ENCODE peak calls at places on chromosome 6, in six cellular contexts. One of them, this sample, is unnamed. For H3K4me1 and H3K27me3, the result is how much of the 10 kb centered on the place peaks cover.

GRCh38 chr6:149317656-149318571 is at the start of gene TAB2:
- DNase-seq in pancreas: peak
- DNase-seq in fibroblast of lung: no peak
- DNase-seq in IMR-90: no peak
- DNase-seq in heart right ventricle: peak
- DNase-seq in PC-9: peak
- DNase-seq in this sample: peak

GRCh38 chr6:32664827-32665362 is 1.6 kb downstream of the HLA-DQB1 start:
- DNase-seq in heart right ventricle: peak
- DNase-seq in PC-9: no peak
- DNase-seq in fibroblast of lung: no peak
- DNase-seq in pancreas: no peak
- DNase-seq in IMR-90: no peak
- DNase-seq in this sample: no peak

GRCh38 chr6:92647630-92648029 is 771.7 kb downstream of the EPHA7 start:
- DNase-seq in IMR-90: no peak
- DNase-seq in pancreas: no peak
- DNase-seq in PC-9: peak
- DNase-seq in heart right ventricle: no peak
- DNase-seq in fibroblast of lung: peak
- DNase-seq in this sample: no peak

GRCh38 chr6:43070028-43070632 is 6.0 kb upstream of the PTK7 start:
- DNase-seq in fibroblast of lung: peak
- DNase-seq in pancreas: no peak
- DNase-seq in IMR-90: peak
- DNase-seq in PC-9: peak
- DNase-seq in heart right ventricle: no peak
- DNase-seq in this sample: no peak

GRCh38 chr6:2734517-2735076 is 16.1 kb downstream of the MYLK4 start:
- DNase-seq in IMR-90: peak
- DNase-seq in fibroblast of lung: peak
- DNase-seq in pancreas: no peak
- DNase-seq in heart right ventricle: no peak
- DNase-seq in PC-9: no peak
- DNase-seq in this sample: no peak

GRCh38 chr6:133184798-133185380 is 56.3 kb upstream of the EYA4 start:
- DNase-seq in fibroblast of lung: peak
- DNase-seq in PC-9: no peak
- DNase-seq in IMR-90: peak
- DNase-seq in heart right ventricle: no peak
- DNase-seq in pancreas: no peak
- DNase-seq in this sample: no peak

GRCh38 chr6:322205-322930 is 30.1 kb downstream of the DUSP22 start:
- DNase-seq in PC-9: no peak
- DNase-seq in pancreas: no peak
- DNase-seq in heart right ventricle: no peak
- DNase-seq in fibroblast of lung: no peak
- DNase-seq in IMR-90: no peak
- DNase-seq in this sample: peak

GRCh38 chr6:44093066-44093465 is 34.2 kb downstream of the MRPL14 start:
- DNase-seq in PC-9: no peak
- DNase-seq in IMR-90: no peak
- DNase-seq in fibroblast of lung: no peak
- DNase-seq in pancreas: no peak
- DNase-seq in heart right ventricle: no peak
- DNase-seq in this sample: no peak

GRCh38 chr6:8664070-8664469 is 228.7 kb upstream of the SLC35B3 start:
- DNase-seq in IMR-90: no peak
- DNase-seq in PC-9: no peak
- DNase-seq in fibroblast of lung: no peak
- DNase-seq in pancreas: no peak
- DNase-seq in heart right ventricle: no peak
- DNase-seq in this sample: no peak

GRCh38 chr6:33199687-33200233 is 705 bp downstream of the RXRB start:
- DNase-seq in IMR-90: peak
- DNase-seq in PC-9: peak
- DNase-seq in heart right ventricle: peak
- DNase-seq in pancreas: no peak
- DNase-seq in fibroblast of lung: peak
- DNase-seq in this sample: no peak

GRCh38 chr6:43973351-43973750 is 153.9 kb downstream of the MRPL14 start:
- DNase-seq in heart right ventricle: no peak
- DNase-seq in IMR-90: no peak
- DNase-seq in PC-9: no peak
- DNase-seq in fibroblast of lung: no peak
- DNase-seq in pancreas: peak
- DNase-seq in this sample: no peak

GRCh38 chr6:44257753-44258324 is 511 bp upstream of the SLC35B2 start:
- DNase-seq in PC-9: no peak
- DNase-seq in heart right ventricle: no peak
- DNase-seq in fibroblast of lung: no peak
- DNase-seq in IMR-90: no peak
- DNase-seq in pancreas: no peak
- DNase-seq in this sample: no peak

GRCh38 chr6:43919774-43920173 is 149.8 kb downstream of the VEGFA start:
- DNase-seq in IMR-90: no peak
- DNase-seq in PC-9: no peak
- DNase-seq in fibroblast of lung: no peak
- DNase-seq in pancreas: no peak
- DNase-seq in heart right ventricle: no peak
- DNase-seq in this sample: no peak

GRCh38 chr6:583639-584038 is 73.3 kb downstream of the HUS1B start:
- DNase-seq in heart right ventricle: no peak
- DNase-seq in IMR-90: no peak
- DNase-seq in pancreas: no peak
- DNase-seq in fibroblast of lung: no peak
- DNase-seq in PC-9: no peak
- DNase-seq in this sample: no peak

GRCh38 chr6:101114703-101115102 is 233.6 kb upstream of the ASCC3 start:
- DNase-seq in heart right ventricle: peak
- DNase-seq in IMR-90: peak
- DNase-seq in pancreas: no peak
- DNase-seq in PC-9: peak
- DNase-seq in fibroblast of lung: peak
- DNase-seq in this sample: no peak

GRCh38 chr6:85113934-85114582 is 335.8 kb upstream of the NT5E start:
- DNase-seq in PC-9: no peak
- DNase-seq in heart right ventricle: no peak
- DNase-seq in IMR-90: no peak
- DNase-seq in fibroblast of lung: no peak
- DNase-seq in pancreas: no peak
- DNase-seq in this sample: no peak

GRCh38 chr6:27359231-27359630 is 29.3 kb upstream of the ZNF391 start:
- DNase-seq in pancreas: no peak
- DNase-seq in heart right ventricle: no peak
- DNase-seq in fibroblast of lung: no peak
- DNase-seq in IMR-90: no peak
- DNase-seq in PC-9: no peak
- DNase-seq in this sample: no peak

GRCh38 chr6:52745764-52746201 is 17.5 kb downstream of the GSTA2 start:
- DNase-seq in IMR-90: no peak
- DNase-seq in pancreas: peak
- DNase-seq in fibroblast of lung: no peak
- DNase-seq in heart right ventricle: no peak
- DNase-seq in PC-9: no peak
- DNase-seq in this sample: no peak

GRCh38 chr6:116666869-116667268 is 1.7 kb downstream of the ZUP1 start:
- DNase-seq in IMR-90: no peak
- DNase-seq in heart right ventricle: no peak
- DNase-seq in fibroblast of lung: no peak
- DNase-seq in pancreas: no peak
- DNase-seq in PC-9: no peak
- DNase-seq in this sample: no peak

GRCh38 chr6:21922086-21922485 is 328.5 kb downstream of the SOX4 start:
- DNase-seq in IMR-90: peak
- DNase-seq in fibroblast of lung: peak
- DNase-seq in PC-9: no peak
- DNase-seq in pancreas: no peak
- DNase-seq in heart right ventricle: no peak
- DNase-seq in this sample: no peak

GRCh38 chr6:18412644-18413043 is 25.5 kb downstream of the RNF144B start:
- DNase-seq in PC-9: no peak
- DNase-seq in fibroblast of lung: peak
- DNase-seq in heart right ventricle: no peak
- DNase-seq in IMR-90: peak
- DNase-seq in pancreas: no peak
- DNase-seq in this sample: no peak

DNA sequence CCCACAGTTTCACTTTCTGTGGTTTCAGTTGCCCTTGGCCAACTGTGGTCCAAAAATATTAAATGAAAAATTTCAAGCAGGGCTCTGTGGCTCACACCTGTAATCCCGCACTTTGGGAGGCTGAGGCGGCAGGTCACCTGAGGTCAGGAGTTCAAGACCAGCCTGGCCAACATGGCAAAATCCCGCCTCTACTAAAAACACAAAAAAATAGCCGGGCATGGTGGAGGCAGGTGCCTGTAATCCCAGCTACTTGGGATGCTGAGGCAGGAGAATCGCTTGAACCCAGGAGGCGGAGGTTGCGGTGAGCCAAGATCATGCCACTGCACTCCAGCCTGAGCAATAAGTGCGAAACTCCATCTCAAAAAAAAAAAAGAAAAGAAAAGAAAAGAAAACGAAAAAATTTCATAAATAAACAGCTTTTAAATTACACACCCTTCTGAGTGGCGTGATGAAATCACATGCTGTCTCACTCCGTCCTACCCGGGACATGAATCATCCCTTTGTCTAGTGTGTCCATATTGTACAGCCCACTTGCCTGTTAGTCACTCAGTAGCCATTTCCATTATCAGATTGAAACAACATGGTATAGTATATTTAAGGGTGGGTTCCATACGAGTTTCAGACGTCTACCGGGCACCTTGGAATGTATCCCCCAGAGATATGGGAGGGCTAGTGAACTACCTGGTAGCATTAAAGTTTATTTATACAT is 11.7 kb downstream of the PTPRK start:
- DNase-seq in IMR-90: peak
- DNase-seq in heart right ventricle: no peak
- DNase-seq in PC-9: peak
- DNase-seq in fibroblast of lung: peak
- DNase-seq in pancreas: no peak
- DNase-seq in this sample: no peak
- H3K4me1 ChIP-seq in IMR-90: under half
- H3K4me1 ChIP-seq in heart right ventricle: half or more
- H3K4me1 ChIP-seq in PC-9: under half
- H3K4me1 ChIP-seq in fibroblast of lung: under half
- H3K4me1 ChIP-seq in pancreas: half or more
- H3K4me1 ChIP-seq in this sample: under half

GRCh38 chr6:10419749-10420545 is 5.1 kb upstream of the TFAP2A start:
- DNase-seq in IMR-90: no peak
- DNase-seq in PC-9: peak
- DNase-seq in pancreas: no peak
- DNase-seq in fibroblast of lung: no peak
- DNase-seq in heart right ventricle: no peak
- DNase-seq in this sample: no peak
- H3K4me3 ChIP-seq in IMR-90: no peak
- H3K4me3 ChIP-seq in PC-9: peak
- H3K4me3 ChIP-seq in pancreas: no peak
- H3K4me3 ChIP-seq in fibroblast of lung: no peak
- H3K4me3 ChIP-seq in heart right ventricle: no peak
- H3K4me3 ChIP-seq in this sample: no peak

GRCh38 chr6:123803862-123804681 is at the start of gene NKAIN2:
- DNase-seq in IMR-90: no peak
- DNase-seq in pancreas: no peak
- DNase-seq in PC-9: peak
- DNase-seq in heart right ventricle: peak
- DNase-seq in fibroblast of lung: no peak
- DNase-seq in this sample: no peak

GRCh38 chr6:123806561-123806960 is 2.9 kb downstream of the NKAIN2 start:
- DNase-seq in fibroblast of lung: no peak
- DNase-seq in heart right ventricle: no peak
- DNase-seq in PC-9: no peak
- DNase-seq in IMR-90: no peak
- DNase-seq in pancreas: no peak
- DNase-seq in this sample: no peak

GRCh38 chr6:123803456-123803861 is 206 bp upstream of the NKAIN2 start:
- DNase-seq in PC-9: no peak
- DNase-seq in heart right ventricle: no peak
- DNase-seq in IMR-90: no peak
- DNase-seq in pancreas: no peak
- DNase-seq in fibroblast of lung: no peak
- DNase-seq in this sample: no peak

GRCh38 chr6:123805921-123806320 is 2.3 kb downstream of the NKAIN2 start:
- DNase-seq in pancreas: no peak
- DNase-seq in fibroblast of lung: no peak
- DNase-seq in heart right ventricle: no peak
- DNase-seq in IMR-90: no peak
- DNase-seq in PC-9: no peak
- DNase-seq in this sample: no peak

GRCh38 chr6:123804771-123805540 is 1.3 kb downstream of the NKAIN2 start:
- DNase-seq in PC-9: no peak
- DNase-seq in fibroblast of lung: no peak
- DNase-seq in pancreas: no peak
- DNase-seq in IMR-90: no peak
- DNase-seq in heart right ventricle: no peak
- DNase-seq in this sample: no peak
- H3K27me3 ChIP-seq in PC-9: under half
- H3K27me3 ChIP-seq in fibroblast of lung: under half
- H3K27me3 ChIP-seq in pancreas: under half
- H3K27me3 ChIP-seq in IMR-90: under half
- H3K27me3 ChIP-seq in heart right ventricle: under half
- H3K27me3 ChIP-seq in this sample: under half

GRCh38 chr6:105170066-105170465 is 9.7 kb downstream of the POPDC3 start:
- DNase-seq in fibroblast of lung: peak
- DNase-seq in heart right ventricle: no peak
- DNase-seq in PC-9: no peak
- DNase-seq in pancreas: no peak
- DNase-seq in IMR-90: peak
- DNase-seq in this sample: no peak

GRCh38 chr6:105164418-105164817 is 15.4 kb downstream of the POPDC3 start:
- DNase-seq in pancreas: no peak
- DNase-seq in fibroblast of lung: peak
- DNase-seq in IMR-90: peak
- DNase-seq in heart right ventricle: peak
- DNase-seq in PC-9: no peak
- DNase-seq in this sample: no peak

GRCh38 chr6:105163186-105163585 is 16.6 kb downstream of the POPDC3 start:
- DNase-seq in IMR-90: peak
- DNase-seq in heart right ventricle: no peak
- DNase-seq in pancreas: no peak
- DNase-seq in fibroblast of lung: no peak
- DNase-seq in PC-9: no peak
- DNase-seq in this sample: no peak

GRCh38 chr6:105162377-105162776 is 17.4 kb downstream of the POPDC3 start:
- DNase-seq in IMR-90: no peak
- DNase-seq in PC-9: no peak
- DNase-seq in fibroblast of lung: no peak
- DNase-seq in heart right ventricle: no peak
- DNase-seq in pancreas: no peak
- DNase-seq in this sample: no peak

GRCh38 chr6:105167987-105168386 is 11.8 kb downstream of the POPDC3 start:
- DNase-seq in PC-9: no peak
- DNase-seq in heart right ventricle: no peak
- DNase-seq in IMR-90: no peak
- DNase-seq in pancreas: no peak
- DNase-seq in fibroblast of lung: no peak
- DNase-seq in this sample: no peak
- H3K4me1 ChIP-seq in PC-9: under half
- H3K4me1 ChIP-seq in heart right ventricle: under half
- H3K4me1 ChIP-seq in IMR-90: under half
- H3K4me1 ChIP-seq in pancreas: under half
- H3K4me1 ChIP-seq in fibroblast of lung: under half
- H3K4me1 ChIP-seq in this sample: under half

This sample was measured in aorta.